ENCODE peak calls at places on chromosome 9, in six cellular contexts. One of them, this sample, is unnamed.

GRCh38 chr9:124133752-124134151 is 122.2 kb downstream of the LHX2 start:
- DNase-seq in aorta: peak; percentile 64
- DNase-seq in psoas muscle: no peak
- DNase-seq in IMR-90: peak; percentile 26
- DNase-seq in heart right ventricle: peak; percentile 29
- DNase-seq in HepG2: peak; percentile 64
- DNase-seq in this sample: peak; percentile 70

GRCh38 chr9:76365028-76365427 is 29.2 kb downstream of the RFK start:
- DNase-seq in psoas muscle: no peak
- DNase-seq in aorta: no peak
- DNase-seq in heart right ventricle: no peak
- DNase-seq in HepG2: peak; percentile 78
- DNase-seq in IMR-90: peak; percentile 38
- DNase-seq in this sample: no peak

GRCh38 chr9:72478993-72479392 is 42.4 kb upstream of the TMC1 start:
- DNase-seq in HepG2: no peak
- DNase-seq in psoas muscle: no peak
- DNase-seq in aorta: no peak
- DNase-seq in heart right ventricle: no peak
- DNase-seq in IMR-90: peak; percentile 69
- DNase-seq in this sample: no peak

GRCh38 chr9:696332-697090 is 145.0 kb upstream of the DMRT1 start:
- DNase-seq in HepG2: peak; percentile 44
- DNase-seq in aorta: peak; percentile 64
- DNase-seq in IMR-90: peak; percentile 76
- DNase-seq in psoas muscle: no peak
- DNase-seq in heart right ventricle: peak; percentile 47
- DNase-seq in this sample: no peak

GRCh38 chr9:131639771-131640437 is 94.6 kb downstream of the PRRT1B start:
- DNase-seq in psoas muscle: no peak
- DNase-seq in HepG2: no peak
- DNase-seq in IMR-90: no peak
- DNase-seq in aorta: no peak
- DNase-seq in heart right ventricle: no peak
- DNase-seq in this sample: no peak

GRCh38 chr9:123302348-123303214 is 34.2 kb upstream of the STRBP start:
- DNase-seq in IMR-90: no peak
- DNase-seq in psoas muscle: no peak
- DNase-seq in HepG2: no peak
- DNase-seq in heart right ventricle: no peak
- DNase-seq in aorta: no peak
- DNase-seq in this sample: no peak

GRCh38 chr9:75170898-75171360 is 82.6 kb downstream of the OSTF1 start:
- DNase-seq in HepG2: no peak
- DNase-seq in IMR-90: peak; percentile 31
- DNase-seq in heart right ventricle: no peak
- DNase-seq in aorta: no peak
- DNase-seq in psoas muscle: no peak
- DNase-seq in this sample: no peak

GRCh38 chr9:99637640-99638039 is 184.0 kb upstream of the NR4A3 start:
- DNase-seq in heart right ventricle: no peak
- DNase-seq in psoas muscle: no peak
- DNase-seq in aorta: no peak
- DNase-seq in IMR-90: no peak
- DNase-seq in HepG2: no peak
- DNase-seq in this sample: no peak

GRCh38 chr9:85978496-85978895 is 37.5 kb downstream of the NAA35 start:
- DNase-seq in IMR-90: peak; percentile 27
- DNase-seq in HepG2: no peak
- DNase-seq in psoas muscle: no peak
- DNase-seq in aorta: no peak
- DNase-seq in heart right ventricle: no peak
- DNase-seq in this sample: no peak

GRCh38 chr9:115921301-115921700 is 232.3 kb upstream of the PAPPA start:
- DNase-seq in psoas muscle: peak; percentile 13
- DNase-seq in heart right ventricle: no peak
- DNase-seq in aorta: no peak
- DNase-seq in HepG2: no peak
- DNase-seq in IMR-90: peak; percentile 66
- DNase-seq in this sample: no peak

DNA sequence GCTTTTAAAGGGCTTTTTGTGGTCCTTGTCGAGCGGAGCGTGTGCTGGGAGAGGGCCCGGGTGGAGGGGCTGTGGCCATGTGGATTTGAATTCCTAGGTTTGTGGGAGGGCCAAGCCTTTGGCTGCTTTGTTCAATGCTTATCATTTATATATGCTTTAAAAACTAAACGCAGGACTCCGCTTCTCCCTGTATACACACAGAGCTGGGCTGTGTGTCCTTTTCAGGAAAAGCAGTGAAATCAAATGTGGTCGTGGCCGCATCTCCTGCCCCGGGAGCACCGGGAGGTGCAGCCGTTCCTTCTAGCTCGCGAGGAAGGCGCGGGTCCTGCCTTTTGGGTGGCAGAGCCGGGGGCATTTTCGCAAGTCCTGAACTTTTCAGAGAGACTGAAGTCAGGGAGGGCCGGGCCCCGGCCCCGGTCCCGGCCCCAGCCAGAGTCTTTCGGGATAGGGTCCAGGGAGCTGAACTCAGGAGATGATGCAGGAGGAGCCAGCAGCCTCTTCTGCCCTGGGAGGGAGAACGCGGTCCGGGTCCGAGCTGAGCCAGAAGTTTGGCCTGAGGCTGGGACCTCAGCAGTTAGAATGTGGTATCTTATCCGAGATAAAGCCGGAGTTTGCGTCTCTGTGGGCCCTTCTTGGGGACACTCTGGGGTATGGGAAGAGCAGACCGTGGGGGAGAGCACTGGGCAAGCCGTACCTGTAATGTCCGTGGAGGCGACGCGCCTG is 158.8 kb downstream of the C9orf152 start:
- DNase-seq in aorta: peak; percentile 55
- DNase-seq in psoas muscle: peak; percentile 19
- DNase-seq in HepG2: no peak
- DNase-seq in IMR-90: no peak
- DNase-seq in heart right ventricle: no peak
- DNase-seq in this sample: no peak
- H3K4me1 ChIP-seq in aorta: no peaks in the 10 kb centered on the region
- H3K4me1 ChIP-seq in psoas muscle: peaks cover 8% of the 10 kb centered on the region
- H3K4me1 ChIP-seq in HepG2: no peaks in the 10 kb centered on the region
- H3K4me1 ChIP-seq in IMR-90: peaks cover 12% of the 10 kb centered on the region
- H3K4me1 ChIP-seq in heart right ventricle: peaks cover 41% of the 10 kb centered on the region
- H3K4me1 ChIP-seq in this sample: peaks cover 11% of the 10 kb centered on the region

GRCh38 chr9:92666912-92667532 is 2.9 kb downstream of the IPPK start:
- DNase-seq in heart right ventricle: no peak
- DNase-seq in aorta: no peak
- DNase-seq in IMR-90: no peak
- DNase-seq in HepG2: no peak
- DNase-seq in psoas muscle: no peak
- DNase-seq in this sample: no peak

GRCh38 chr9:92668746-92669526 is 995 bp downstream of the IPPK start:
- DNase-seq in heart right ventricle: peak; percentile 56
- DNase-seq in HepG2: peak; percentile 43
- DNase-seq in psoas muscle: peak; percentile 46
- DNase-seq in IMR-90: peak; percentile 65
- DNase-seq in aorta: no peak
- DNase-seq in this sample: no peak

GRCh38 chr9:92669527-92669889 is 423 bp downstream of the IPPK start:
- DNase-seq in HepG2: no peak
- DNase-seq in IMR-90: no peak
- DNase-seq in psoas muscle: peak; percentile 35
- DNase-seq in aorta: peak; percentile 63
- DNase-seq in heart right ventricle: no peak
- DNase-seq in this sample: peak; percentile 67

GRCh38 chr9:92669890-92670708 is at the start of gene IPPK:
- DNase-seq in IMR-90: peak; percentile 99
- DNase-seq in psoas muscle: peak; percentile 99
- DNase-seq in heart right ventricle: peak; percentile 98
- DNase-seq in HepG2: peak; percentile 96
- DNase-seq in aorta: peak; percentile 99
- DNase-seq in this sample: peak; percentile 97

DNA sequence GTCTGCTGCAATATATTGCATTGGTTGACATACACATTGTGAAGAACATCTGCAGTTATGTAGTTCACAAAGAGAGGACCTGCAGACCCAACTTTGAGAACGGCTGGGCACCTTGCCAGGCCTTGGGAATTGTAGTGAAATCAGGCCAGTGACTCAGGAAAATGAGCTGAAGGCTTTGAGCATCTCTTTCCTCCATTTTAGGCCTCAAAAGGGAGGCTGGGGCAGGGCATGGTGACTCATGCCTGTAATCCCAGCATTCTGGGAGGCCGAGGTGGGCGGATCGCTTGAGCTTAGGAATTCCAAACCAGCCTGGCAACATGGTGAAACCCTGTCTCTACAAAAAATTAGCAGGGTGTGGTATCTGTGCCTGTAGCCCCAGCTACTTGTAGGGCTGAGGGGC is 1.4 kb upstream of the IPPK start:
- DNase-seq in psoas muscle: peak; percentile 66
- DNase-seq in aorta: peak; percentile 59
- DNase-seq in IMR-90: peak; percentile 81
- DNase-seq in HepG2: peak; percentile 47
- DNase-seq in heart right ventricle: no peak
- DNase-seq in this sample: no peak
- H3K4me3 ChIP-seq in psoas muscle: peak overlapping the region; percentile 99
- H3K4me3 ChIP-seq in aorta: no peak overlapping the region
- H3K4me3 ChIP-seq in IMR-90: no peak overlapping the region
- H3K4me3 ChIP-seq in HepG2: peak overlapping the region; percentile 89
- H3K4me3 ChIP-seq in heart right ventricle: peak overlapping the region; percentile 96
- H3K4me3 ChIP-seq in this sample: no peak overlapping the region

DNA sequence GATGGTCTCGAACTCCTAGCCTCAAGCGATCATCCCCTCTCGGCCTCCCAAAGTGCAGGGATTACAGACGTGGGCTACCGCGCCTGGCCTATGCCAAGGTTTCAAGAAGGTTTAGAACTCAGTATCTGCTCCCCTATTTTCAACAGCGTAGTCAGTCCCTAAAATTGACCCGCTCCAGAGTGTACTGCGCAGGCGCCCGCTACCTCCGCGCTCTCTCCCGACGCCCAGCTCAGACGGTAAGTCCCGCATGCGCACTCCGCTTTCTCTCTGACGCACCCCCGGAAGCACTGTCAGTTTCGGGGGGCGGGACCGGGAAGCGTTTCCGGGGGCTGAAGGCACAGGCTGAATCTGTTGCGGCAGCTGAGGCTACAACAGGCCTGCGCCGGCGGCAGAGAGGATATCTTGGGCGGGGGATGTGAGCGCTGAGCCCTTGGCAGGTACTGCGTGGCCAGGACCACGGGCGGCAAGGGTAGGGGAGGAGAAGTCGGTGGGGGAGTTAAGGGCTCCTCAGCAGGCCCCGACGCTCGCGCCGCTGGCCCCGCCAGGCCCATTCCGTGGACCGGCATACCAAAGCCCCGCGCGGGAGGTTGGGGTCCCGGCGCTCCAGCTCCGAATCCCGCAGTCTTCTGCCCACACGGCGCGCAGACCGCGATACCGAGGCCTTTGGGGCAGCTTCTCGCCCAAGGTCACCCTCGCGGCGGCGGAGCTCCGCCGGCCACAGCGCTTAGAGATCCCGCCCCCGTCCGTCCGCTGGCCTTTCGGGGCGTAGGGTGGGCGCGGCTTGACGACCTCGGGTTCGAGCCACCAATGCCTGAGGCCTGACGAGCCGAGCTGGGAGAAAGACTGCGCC is at the start of gene ZBTB43:
- DNase-seq in IMR-90: peak; percentile 93
- DNase-seq in HepG2: peak; percentile 91
- DNase-seq in psoas muscle: peak; percentile 98
- DNase-seq in aorta: peak; percentile 99
- DNase-seq in heart right ventricle: peak; percentile 98
- DNase-seq in this sample: peak; percentile 98
- H3K4me1 ChIP-seq in IMR-90: peaks cover 4% of the 10 kb centered on the region
- H3K4me1 ChIP-seq in HepG2: peaks cover 81% of the 10 kb centered on the region
- H3K4me1 ChIP-seq in psoas muscle: peaks cover 35% of the 10 kb centered on the region
- H3K4me1 ChIP-seq in aorta: no peaks in the 10 kb centered on the region
- H3K4me1 ChIP-seq in heart right ventricle: peaks cover 41% of the 10 kb centered on the region
- H3K4me1 ChIP-seq in this sample: peaks cover 15% of the 10 kb centered on the region

GRCh38 chr9:35691757-35692301 is 2.1 kb upstream of the TPM2 start:
- DNase-seq in IMR-90: no peak
- DNase-seq in HepG2: no peak
- DNase-seq in psoas muscle: no peak
- DNase-seq in heart right ventricle: no peak
- DNase-seq in aorta: peak; percentile 65
- DNase-seq in this sample: no peak
- H3K4me3 ChIP-seq in IMR-90: no peak overlapping the region
- H3K4me3 ChIP-seq in HepG2: no peak overlapping the region
- H3K4me3 ChIP-seq in psoas muscle: peak overlapping the region; percentile 100
- H3K4me3 ChIP-seq in heart right ventricle: no peak overlapping the region
- H3K4me3 ChIP-seq in aorta: no peak overlapping the region
- H3K4me3 ChIP-seq in this sample: no peak overlapping the region

DNA sequence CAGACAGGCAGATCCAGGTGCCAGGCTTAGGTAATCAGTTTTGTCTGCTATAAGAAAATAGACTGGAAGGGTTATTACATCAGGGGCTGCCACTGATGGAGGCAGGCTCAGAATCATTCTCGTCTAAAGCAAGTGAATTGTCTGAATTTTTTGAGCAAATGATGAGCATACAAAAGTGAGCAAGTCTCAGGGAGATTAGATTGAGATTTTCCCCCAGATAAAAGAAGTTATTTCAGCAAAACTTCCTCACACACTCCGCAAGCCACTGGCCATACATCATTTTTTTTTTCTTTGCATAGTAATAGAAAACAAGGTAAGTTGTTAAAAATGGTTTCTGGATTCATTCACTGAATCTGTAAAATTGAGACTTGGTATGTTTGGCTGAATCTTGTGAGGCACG is 52.9 kb downstream of the ZNF462 start:
- DNase-seq in HepG2: no peak
- DNase-seq in aorta: no peak
- DNase-seq in IMR-90: no peak
- DNase-seq in psoas muscle: no peak
- DNase-seq in heart right ventricle: no peak
- DNase-seq in this sample: no peak
- H3K4me1 ChIP-seq in HepG2: peaks cover 7% of the 10 kb centered on the region
- H3K4me1 ChIP-seq in aorta: peaks cover under 1% of the 10 kb centered on the region
- H3K4me1 ChIP-seq in IMR-90: peaks cover 14% of the 10 kb centered on the region
- H3K4me1 ChIP-seq in psoas muscle: peaks cover 40% of the 10 kb centered on the region
- H3K4me1 ChIP-seq in heart right ventricle: peaks cover 29% of the 10 kb centered on the region
- H3K4me1 ChIP-seq in this sample: peaks cover 9% of the 10 kb centered on the region

DNA sequence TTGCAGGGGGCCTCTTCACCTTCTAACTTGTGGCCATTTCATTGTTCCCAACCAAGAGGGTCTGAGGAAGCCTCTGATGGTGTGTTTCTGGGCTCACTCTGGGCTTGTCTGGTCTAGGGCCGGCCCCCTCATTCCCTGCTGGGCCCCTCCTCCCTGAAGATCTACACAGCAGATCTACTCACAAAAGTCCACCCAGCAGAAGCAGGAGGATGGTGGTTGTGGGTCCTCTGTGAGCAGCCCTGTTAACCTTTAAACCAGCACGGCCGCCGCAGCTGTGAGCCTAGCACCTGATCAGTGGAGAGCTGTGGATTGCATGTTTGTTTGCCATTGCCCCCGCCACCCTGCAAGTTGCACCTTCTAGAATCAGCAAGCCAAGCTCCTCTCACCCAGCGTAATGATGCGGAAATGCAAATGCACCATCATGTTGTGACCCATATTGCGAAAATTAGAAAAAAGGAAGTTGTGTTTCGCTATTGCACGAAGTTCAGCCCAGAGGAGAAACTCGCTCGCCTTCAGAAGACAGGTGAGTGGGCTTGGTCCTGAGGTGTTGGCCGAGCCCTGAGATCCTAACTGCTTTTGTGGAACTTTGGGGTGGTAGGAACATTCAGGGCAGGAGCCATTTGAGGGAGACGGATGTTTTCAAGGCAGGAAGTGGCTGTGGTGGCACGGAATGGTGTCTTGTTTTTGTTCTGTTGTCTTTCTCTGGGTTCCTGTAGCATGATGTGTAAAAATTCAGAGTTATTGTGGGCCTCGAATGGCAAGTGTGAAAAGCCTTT is 16.7 kb downstream of the FGD3 start:
- DNase-seq in HepG2: peak; percentile 39
- DNase-seq in psoas muscle: no peak
- DNase-seq in IMR-90: no peak
- DNase-seq in heart right ventricle: no peak
- DNase-seq in aorta: peak; percentile 64
- DNase-seq in this sample: peak; percentile 47
- H3K4me3 ChIP-seq in HepG2: peak overlapping the region; percentile 65
- H3K4me3 ChIP-seq in psoas muscle: peak overlapping the region; percentile 48
- H3K4me3 ChIP-seq in IMR-90: no peak overlapping the region
- H3K4me3 ChIP-seq in heart right ventricle: peak overlapping the region; percentile 61
- H3K4me3 ChIP-seq in aorta: no peak overlapping the region
- H3K4me3 ChIP-seq in this sample: peak overlapping the region; percentile 9